ENCODE peak calls at places on chromosomes 7 and 10, in four cellular contexts. D is heart right ventricle, O is tibial nerve, S is A549. Q is an unnamed sample.

GRCh38 chr7:130959743-130960207 is 225.8 kb upstream of the KLF14 start:
- DNase-seq in O (no peak), S (peak; percentile 73), D (no peak), Q (peak; percentile 76)

GRCh38 chr7:40884226-40884625 is 749.4 kb downstream of the SUGCT start:
- DNase-seq in D (no peak), O (no peak), S (no peak), Q (peak; percentile 88)

GRCh38 chr10:72588266-72588665 is 37.6 kb downstream of the MICU1 start:
- DNase-seq in O (no peak), D (no peak), S (no peak), Q (no peak)

GRCh38 chr10:113087082-113088029 is 137.3 kb downstream of the TCF7L2 start:
- DNase-seq in S (peak; percentile 97), O (peak; percentile 55), D (peak; percentile 27), Q (peak; percentile 100)

GRCh38 chr7:131899271-131900030 is 343.0 kb upstream of the PODXL start:
- DNase-seq in S (no peak), O (no peak), D (no peak), Q (no peak)

GRCh38 chr10:4506087-4506486 is 319.9 kb upstream of the AKR1E2 start:
- DNase-seq in D (no peak), S (no peak), O (no peak), Q (no peak)

GRCh38 chr7:111561909-111562732 is at the start of gene IMMP2L:
- DNase-seq in S (peak; percentile 69), O (peak; percentile 82), D (peak; percentile 89), Q (peak; percentile 88)

GRCh38 chr10:24118246-24118645 is 90.7 kb upstream of the KIAA1217 start:
- DNase-seq in S (no peak), D (peak; percentile 18), O (no peak), Q (peak; percentile 64)

GRCh38 chr10:92690211-92691041 is 671 bp downstream of the HHEX start:
- DNase-seq in O (peak; percentile 27), D (peak; percentile 67), S (peak; percentile 46), Q (peak; percentile 75)

GRCh38 chr7:28469562-28469961 is 57.2 kb downstream of the CREB5 start:
- DNase-seq in D (no peak), O (no peak), S (no peak), Q (no peak)

GRCh38 chr7:30968747-30969603 is 5.2 kb downstream of the GHRHR start:
- DNase-seq in O (no peak), D (no peak), S (no peak), Q (no peak)

GRCh38 chr10:60006046-60006445 is 99.7 kb upstream of the CCDC6 start:
- DNase-seq in O (no peak), S (no peak), D (no peak), Q (peak; percentile 20)

GRCh38 chr7:107035446-107035845 is 9.1 kb upstream of the PRKAR2B start:
- DNase-seq in S (peak; percentile 43), D (no peak), O (no peak), Q (peak; percentile 88)

GRCh38 chr10:121766426-121766825 is 161.4 kb downstream of the ATE1 start:
- DNase-seq in D (no peak), O (no peak), S (no peak), Q (no peak)

GRCh38 chr10:132521466-132522102 is 16.0 kb upstream of the INPP5A start:
- DNase-seq in S (no peak), O (no peak), D (peak; percentile 3), Q (no peak)

GRCh38 chr10:28984431-28984830 is 304.4 kb upstream of the LYZL1 start:
- DNase-seq in S (peak; percentile 55), O (peak; percentile 66), D (peak; percentile 86), Q (peak; percentile 93)

GRCh38 chr10:78231930-78232329 is 198.3 kb downstream of the RPS24 start:
- DNase-seq in D (no peak), S (no peak), O (peak; percentile 44), Q (peak; percentile 52)

GRCh38 chr7:149573519-149573918 is 75.9 kb upstream of the ZNF746 start:
- DNase-seq in D (no peak), S (no peak), O (no peak), Q (no peak)

GRCh38 chr10:32105782-32106382 is 49.7 kb upstream of the KIF5B start:
- DNase-seq in S (no peak), D (no peak), O (no peak), Q (no peak)

GRCh38 chr7:96447109-96447645 is 125.3 kb upstream of the SLC25A13 start:
- DNase-seq in D (no peak), O (no peak), S (no peak), Q (no peak)

GRCh38 chr10:110576220-110576619 is 8.7 kb downstream of the SMC3 start:
- DNase-seq in S (no peak), D (no peak), O (no peak), Q (peak; percentile 90)

GRCh38 chr7:95509199-95509598 is 23.5 kb downstream of the ASB4 start:
- DNase-seq in D (no peak), O (no peak), S (no peak), Q (peak; percentile 81)

GRCh38 chr10:7107287-7107686 is 303.5 kb downstream of the SFMBT2 start:
- DNase-seq in O (no peak), D (no peak), S (no peak), Q (no peak)

GRCh38 chr10:31929986-31930675 is 1.5 kb upstream of the ARHGAP12 start:
- DNase-seq in D (no peak), S (no peak), O (no peak), Q (no peak)

GRCh38 chr7:64775289-64775688 is 18.9 kb upstream of the ZNF138 start:
- DNase-seq in D (no peak), O (no peak), S (no peak), Q (no peak)

GRCh38 chr10:10794776-10795175 is 222.9 kb upstream of the CELF2 start:
- DNase-seq in D (no peak), S (no peak), O (no peak), Q (peak; percentile 97)

GRCh38 chr7:151046603-151047573 is 1.4 kb upstream of the ASIC3 start:
- DNase-seq in S (no peak), O (no peak), D (no peak), Q (peak; percentile 19)

GRCh38 chr7:104958278-104958903 is 55.6 kb upstream of the KMT2E start:
- DNase-seq in S (no peak), O (no peak), D (no peak), Q (no peak)

GRCh38 chr10:72322280-72323058 is 32.2 kb downstream of the DNAJB12 start:
- DNase-seq in S (no peak), O (no peak), D (no peak), Q (no peak)

GRCh38 chr10:82464419-82464818 is 589.4 kb downstream of the NRG3 start:
- DNase-seq in O (no peak), S (no peak), D (no peak), Q (no peak)

DNA sequence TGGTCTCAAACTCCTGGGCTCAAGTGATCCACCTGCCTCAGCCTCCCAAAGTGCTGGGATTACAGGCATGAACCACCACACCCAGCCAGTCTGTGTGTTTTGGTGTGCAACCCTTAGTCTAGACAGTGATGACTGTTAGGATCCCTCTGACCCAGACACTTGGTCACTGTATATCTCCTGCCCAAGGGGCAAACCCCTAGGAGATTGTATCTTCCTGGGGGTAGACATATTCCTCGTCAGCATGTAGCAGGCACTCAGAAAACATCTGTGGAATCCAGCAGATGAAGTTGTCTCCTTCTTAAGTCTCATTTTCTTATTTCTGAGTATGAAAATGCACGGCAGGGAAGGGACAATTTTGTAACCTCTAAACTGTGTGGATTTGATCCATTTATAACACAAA is 292.5 kb downstream of the GFRA1 start:
- DNase-seq in S (no peak), D (no peak), O (no peak), Q (no peak)
- H3K4me3 ChIP-seq in S (no peak overlapping the region), D (no peak overlapping the region), O (no peak overlapping the region), Q (no peak overlapping the region)

DNA sequence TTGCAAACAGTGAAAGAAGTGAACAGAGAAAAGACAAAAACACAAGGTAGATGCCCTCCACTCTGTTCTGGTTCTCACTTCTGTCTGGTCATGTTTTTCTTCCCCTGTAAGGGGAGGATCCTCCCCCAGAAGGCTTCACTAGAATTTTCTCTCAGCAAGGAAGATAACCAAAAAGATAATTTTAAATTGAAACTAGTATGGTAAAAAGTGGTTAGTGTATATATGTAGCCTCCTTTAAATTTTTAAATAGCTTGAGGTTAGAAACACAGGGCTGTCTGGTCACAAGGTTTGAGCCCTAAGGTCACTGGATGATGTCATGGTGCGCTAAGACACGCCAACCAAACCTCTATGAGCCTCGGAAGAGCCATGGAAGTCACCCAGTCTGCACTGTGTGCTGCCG is 5.6 kb upstream of the PKD1L1 start:
- DNase-seq in D (no peak), S (no peak), O (no peak), Q (no peak)
- TF ChIP-seq CTCF in D (no peak), S (no peak), O (no peak), Q (no peak)

DNA sequence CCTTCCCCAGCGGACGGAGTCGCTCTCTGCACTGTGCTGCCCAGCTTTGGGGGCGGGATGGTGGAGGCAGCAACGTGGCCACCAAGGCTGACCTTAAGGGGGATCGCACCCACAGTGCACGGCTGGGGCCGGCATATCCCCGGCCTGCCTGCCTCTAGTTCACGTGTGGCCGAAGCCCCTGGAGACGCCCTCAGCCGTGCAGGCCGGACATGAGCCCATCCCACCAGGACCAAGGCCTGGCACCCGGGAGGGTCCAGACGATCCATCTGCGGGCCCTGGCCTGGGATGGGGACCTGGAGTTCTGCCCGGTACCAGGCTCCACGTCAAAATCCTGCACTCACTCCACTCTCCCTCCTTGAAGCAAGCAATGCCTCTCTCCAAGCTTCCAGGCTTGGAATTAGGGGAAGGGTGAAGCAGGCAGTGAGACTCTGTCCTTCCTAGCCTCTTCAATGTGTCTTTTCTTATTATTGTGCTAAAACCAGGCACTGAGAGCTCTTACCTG is 520.8 kb downstream of the REEP3 start:
- DNase-seq in S (no peak), O (no peak), D (no peak), Q (no peak)
- H3K4me3 ChIP-seq in S (no peak overlapping the region), O (no peak overlapping the region), D (peak overlapping the region; percentile 42), Q (no peak overlapping the region)

GRCh38 chr7:92464515-92464914 is 13.2 kb downstream of the ERVW-1 start:
- DNase-seq in D (no peak), O (no peak), S (no peak), Q (no peak)

GRCh38 chr7:92460109-92460508 is 12.8 kb downstream of the GATAD1 start:
- DNase-seq in S (no peak), D (no peak), O (no peak), Q (no peak)

GRCh38 chr7:92456241-92456640 is 9.0 kb downstream of the GATAD1 start:
- DNase-seq in O (no peak), S (no peak), D (no peak), Q (peak; percentile 15)

GRCh38 chr7:92460510-92460909 is 13.2 kb downstream of the GATAD1 start:
- DNase-seq in S (no peak), D (no peak), O (no peak), Q (no peak)

DNA sequence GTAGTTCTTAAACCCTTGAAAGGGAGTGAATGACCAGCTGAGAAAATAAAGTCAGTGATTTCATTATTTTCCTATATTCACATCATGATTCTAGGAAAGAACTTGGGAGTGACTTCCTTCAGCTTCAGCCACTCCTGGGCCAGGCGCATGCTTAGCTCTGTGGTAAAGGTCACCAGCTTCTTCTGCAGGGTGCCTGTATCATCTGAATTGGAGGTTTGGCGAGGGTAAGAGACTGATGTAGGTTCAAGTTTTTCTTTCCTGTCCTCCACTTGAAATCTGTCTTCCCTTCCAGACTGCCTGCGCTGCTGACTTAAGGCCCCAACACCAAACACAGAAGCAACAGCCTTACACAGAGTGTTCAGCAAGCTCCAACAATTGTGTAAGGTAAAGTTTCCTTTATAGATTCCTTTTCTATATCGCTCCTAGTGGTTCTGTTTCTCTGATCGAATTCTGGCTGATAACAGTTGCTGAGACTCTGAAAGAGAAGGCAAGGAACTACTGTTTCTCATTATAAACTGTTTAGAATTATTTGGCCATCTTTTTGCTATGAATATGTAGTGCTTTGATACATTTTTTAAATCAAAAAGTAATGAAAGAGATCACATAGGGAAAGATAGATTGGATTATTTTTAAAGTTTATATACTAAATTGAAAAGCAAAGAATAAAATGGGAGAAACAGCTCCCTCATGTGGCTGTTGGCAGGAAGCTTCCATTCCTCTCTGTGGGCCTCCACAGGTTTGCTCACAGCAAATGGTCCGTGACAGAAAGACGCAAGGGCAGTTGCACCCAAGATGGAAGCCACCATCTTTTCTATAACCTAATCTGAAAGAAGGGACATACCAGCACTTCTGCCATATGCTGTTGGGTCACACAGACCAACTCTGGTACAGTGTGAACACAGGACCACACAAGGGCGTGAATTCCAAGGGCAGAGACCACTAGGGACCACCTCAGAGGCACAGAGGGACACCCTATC is 14.0 kb downstream of the GATAD1 start:
- DNase-seq in D (peak; percentile 5), O (no peak), S (peak; percentile 66), Q (peak; percentile 72)
- TF ChIP-seq CTCF in D (peak; percentile 60), O (peak; percentile 42), S (peak; percentile 80), Q (peak; percentile 88)